ENCODE peak calls at places on chromosome 15, in six cellular contexts. R, O, E, Y, U and P are unnamed samples.

GRCh38 chr15:87681054-87681453 is 575.5 kb downstream of the NTRK3 start:
- DNase-seq in Y (no peak), O (no peak), R (no peak), U (no peak), E (no peak), P (no peak)

GRCh38 chr15:44710236-44711088 is 661 bp downstream of the PATL2 start:
- DNase-seq in U (peak; percentile 69), O (no peak), Y (no peak), E (peak; percentile 36), R (no peak), P (no peak)

GRCh38 chr15:60121845-60122244 is 117.7 kb downstream of the FOXB1 start:
- DNase-seq in E (no peak), U (peak; percentile 15), Y (no peak), O (no peak), R (no peak), P (no peak)

GRCh38 chr15:35624881-35625280 is 78.9 kb upstream of the DPH6 start:
- DNase-seq in R (no peak), E (no peak), O (no peak), Y (no peak), U (no peak), P (no peak)

GRCh38 chr15:61034793-61035710 is 194.1 kb downstream of the RORA start:
- DNase-seq in E (no peak), U (no peak), Y (no peak), O (no peak), R (no peak), P (no peak)

GRCh38 chr15:80489030-80489594 is 84.9 kb downstream of the ARNT2 start:
- DNase-seq in R (no peak), U (no peak), O (no peak), E (no peak), Y (peak; percentile 24), P (no peak)

GRCh38 chr15:62792960-62793758 is 249.4 kb upstream of the TPM1 start:
- DNase-seq in O (no peak), E (no peak), U (peak; percentile 12), R (no peak), Y (no peak), P (no peak)

GRCh38 chr15:39741258-39741657 is 41.4 kb downstream of the FSIP1 start:
- DNase-seq in E (no peak), U (no peak), R (no peak), O (no peak), Y (no peak), P (no peak)

GRCh38 chr15:74964794-74965193 is 8.2 kb upstream of the RPP25 start:
- DNase-seq in E (no peak), R (no peak), Y (no peak), O (no peak), U (no peak), P (no peak)

GRCh38 chr15:42836251-42836650 is 84.3 kb downstream of the TTBK2 start:
- DNase-seq in O (no peak), Y (no peak), R (no peak), E (no peak), U (no peak), P (no peak)

DNA sequence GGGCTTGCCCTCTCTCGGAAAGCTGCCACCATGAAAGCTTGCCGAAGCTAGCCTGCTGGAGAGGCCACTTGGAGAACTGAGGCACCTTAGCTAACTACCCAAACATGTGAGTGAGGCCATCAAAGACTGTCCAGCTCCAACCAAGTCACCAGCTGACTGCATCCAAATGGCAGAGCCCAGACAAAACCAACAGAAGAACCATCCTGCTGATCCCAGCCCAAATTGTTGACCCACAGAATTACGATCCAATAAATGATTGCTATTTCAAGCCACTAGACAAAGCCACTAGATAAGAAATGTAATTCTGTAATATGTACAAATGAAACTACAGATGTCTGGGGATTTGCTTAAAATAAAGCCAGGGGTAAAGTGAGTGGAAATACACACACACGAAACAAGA is 109.8 kb upstream of the TRPM1 start:
- DNase-seq in O (no peak), E (no peak), U (no peak), Y (no peak), R (no peak), P (no peak)
- TF ChIP-seq TAF1 in O (no peak), E (no peak), U (no peak), Y (no peak), R (no peak), P (no peak)

DNA sequence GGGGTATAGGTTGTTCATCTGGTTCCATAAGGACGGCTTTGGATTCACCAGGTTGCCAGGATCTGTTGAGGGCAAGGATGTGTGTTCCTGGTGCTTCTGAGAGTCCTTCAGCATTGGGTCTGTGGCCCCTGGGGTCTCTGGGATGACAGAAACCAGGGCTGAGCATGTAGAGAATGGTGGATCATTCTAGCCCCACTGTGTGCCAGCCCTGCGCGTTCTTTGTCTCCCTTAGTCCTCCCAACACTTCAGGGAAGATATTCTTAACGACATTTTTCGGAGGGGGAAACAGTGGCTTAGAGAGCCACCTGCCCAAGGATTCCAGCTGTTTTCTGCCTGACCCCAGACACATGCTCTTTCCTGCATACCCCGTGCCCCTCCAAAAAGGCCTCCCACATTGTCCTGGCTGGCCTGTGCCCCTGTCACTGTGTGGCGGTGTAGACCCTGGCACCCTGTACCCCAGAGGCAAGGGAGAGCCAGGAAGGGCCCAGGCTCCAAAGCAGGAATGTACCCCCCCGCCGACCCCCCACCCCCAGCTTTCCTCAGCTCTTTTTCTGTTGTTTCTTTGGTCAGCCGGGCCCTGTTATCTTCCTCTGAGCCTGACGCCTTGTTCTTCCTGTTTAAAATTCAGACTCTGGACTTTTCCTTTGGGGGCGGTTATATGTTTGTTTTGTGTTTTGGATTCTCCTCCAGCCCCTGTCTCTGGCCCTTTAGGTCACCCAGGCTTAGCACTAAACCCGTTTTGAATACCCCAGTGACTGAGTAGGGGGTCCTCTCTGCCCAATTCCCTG is 57.8 kb upstream of the SMAD6 start:
- DNase-seq in O (no peak), Y (peak; percentile 59), R (no peak), E (no peak), U (no peak), P (no peak)
- TF ChIP-seq POLR2AphosphoS5 in O (no peak), Y (no peak), R (no peak), E (no peak), U (no peak), P (no peak)

GRCh38 chr15:68175527-68175926 is 29.6 kb downstream of the CALML4 start:
- DNase-seq in E (no peak), Y (no peak), U (no peak), O (no peak), R (no peak), P (no peak)
- TF ChIP-seq POLR2A in E (no peak), Y (no peak), U (no peak), O (no peak), R (no peak), P (no peak)

GRCh38 chr15:64754663-64755426 is 20.5 kb downstream of the RBPMS2 start:
- DNase-seq in Y (no peak), R (no peak), E (no peak), U (peak; percentile 59), O (no peak), P (no peak)
- TF ChIP-seq TAF1 in Y (no peak), R (no peak), E (no peak), U (no peak), O (no peak), P (peak; percentile 19)

GRCh38 chr15:56619881-56620280 is 113.4 kb downstream of the ZNF280D start:
- DNase-seq in Y (no peak), R (no peak), U (no peak), O (no peak), E (no peak), P (no peak)
- TF ChIP-seq POLR2AphosphoS5 in Y (no peak), R (no peak), U (no peak), O (no peak), E (no peak), P (no peak)

GRCh38 chr15:96345560-96346389 is 15.3 kb downstream of the NR2F2 start:
- DNase-seq in O (peak; percentile 73), R (peak; percentile 58), E (no peak), Y (peak; percentile 47), U (no peak), P (peak; percentile 54)
- TF ChIP-seq POLR2A in O (no peak), R (no peak), E (no peak), Y (no peak), U (no peak), P (no peak)

DNA sequence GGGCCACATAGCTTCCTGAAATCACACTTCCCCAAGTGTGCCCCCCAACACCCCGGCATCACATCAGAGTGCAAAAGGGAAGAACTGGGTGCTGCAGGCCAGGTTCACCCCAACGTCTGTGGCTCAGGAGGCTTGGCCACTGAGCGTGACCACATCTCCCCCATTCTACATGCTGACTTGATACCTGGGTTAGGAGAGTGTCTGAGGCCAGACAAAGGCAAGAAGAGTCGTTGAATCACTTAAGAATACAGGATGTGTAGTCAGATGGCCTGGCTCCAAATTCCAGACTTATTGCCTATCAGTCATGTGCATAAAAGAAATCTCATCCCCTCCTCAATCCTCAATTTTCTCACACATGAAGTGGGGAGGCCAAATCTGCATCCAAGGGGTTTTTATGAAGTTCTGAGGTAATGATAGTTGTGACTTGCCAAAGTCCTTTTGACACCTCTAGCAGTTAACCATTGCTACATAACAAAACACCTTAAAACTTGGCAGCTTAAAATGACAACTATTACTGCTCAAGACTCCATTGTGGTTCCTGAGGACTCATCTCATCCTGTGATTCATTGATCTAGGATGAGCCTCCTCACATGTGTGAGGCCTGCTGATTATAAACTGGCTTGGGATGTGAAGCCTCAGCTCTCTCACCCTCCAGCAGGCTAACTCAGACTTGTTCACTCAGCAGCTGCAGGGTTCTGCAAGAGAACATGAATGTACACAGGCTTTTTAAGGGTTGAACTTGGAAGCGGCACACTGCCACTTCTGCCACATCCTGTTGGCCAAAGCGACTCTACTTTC is 138.8 kb upstream of the TLE3 start:
- DNase-seq in U (no peak), E (no peak), R (no peak), Y (no peak), O (no peak), P (no peak)
- TF ChIP-seq TAF1 in U (no peak), E (no peak), R (no peak), Y (no peak), O (no peak), P (no peak)

DNA sequence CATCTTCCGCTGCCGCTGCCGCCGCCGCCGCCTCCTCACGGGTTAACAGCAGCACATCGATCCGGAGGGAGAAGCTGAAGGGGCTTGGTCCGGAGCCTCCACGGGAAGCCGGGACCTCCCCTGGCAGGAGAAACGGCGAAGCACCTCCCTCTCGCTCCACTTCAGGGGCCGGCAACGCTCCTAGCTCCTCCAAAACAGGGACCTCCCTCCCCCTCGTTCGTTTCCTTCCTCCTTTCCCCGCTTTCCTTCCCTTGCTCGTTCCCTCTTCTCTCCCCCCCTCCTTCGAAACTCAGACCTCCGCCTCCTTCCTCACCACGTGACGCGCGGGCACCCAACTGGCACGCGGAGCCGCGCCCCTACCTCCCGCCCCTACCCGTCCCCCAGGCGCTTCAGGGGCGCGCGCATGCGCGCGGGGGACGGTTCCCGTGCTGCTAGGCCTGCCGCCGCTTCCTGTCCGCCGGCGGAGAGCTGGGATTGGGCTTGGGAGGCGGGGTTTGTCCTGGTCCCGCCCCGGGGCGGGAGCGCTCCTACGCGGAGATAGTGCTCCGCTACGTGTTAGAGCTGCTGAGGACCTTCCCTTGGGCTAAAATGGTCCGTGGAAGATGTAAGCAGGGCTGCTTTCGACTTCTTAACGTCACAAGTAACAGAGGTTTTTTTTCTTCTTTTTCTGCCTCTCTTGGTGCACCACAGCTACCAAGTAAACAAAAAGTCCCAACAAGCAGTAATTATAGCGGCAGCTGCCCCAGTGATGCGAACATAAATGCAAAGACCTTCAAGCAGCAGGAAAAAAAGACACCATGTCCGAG is at the start of gene ADAM10:
- DNase-seq in Y (peak; percentile 95), O (peak; percentile 97), U (peak; percentile 90), E (peak; percentile 99), R (peak; percentile 98), P (peak; percentile 98)
- TF ChIP-seq POLR2AphosphoS5 in Y (peak; percentile 91), O (peak; percentile 93), U (peak; percentile 77), E (peak; percentile 48), R (peak; percentile 66), P (peak; percentile 86)